ENCODE peak calls at places on chromosomes 12 and 14, in four cellular contexts. J is foreskin keratinocyte, H is kidney epithelial cell, W is PC-3. R is an unnamed sample.

GRCh38 chr12:6384499-6385436 is 806 bp downstream of the LTBR start:
- DNase-seq in H (no peak), W (no peak), J (no peak), R (no peak)

GRCh38 chr14:67526676-67527459 is 6.2 kb upstream of the PLEKHH1 start:
- DNase-seq in H (no peak), J (peak; percentile 50), W (peak; percentile 63), R (peak; percentile 44)

GRCh38 chr12:21940972-21941521 is at the start of gene ABCC9:
- DNase-seq in H (no peak), J (peak; percentile 13), W (no peak), R (no peak)

GRCh38 chr14:59490756-59491155 is 6.4 kb downstream of the JKAMP start:
- DNase-seq in W (no peak), J (no peak), H (no peak), R (no peak)

GRCh38 chr12:22234561-22234960 is 99.9 kb downstream of the ST8SIA1 start:
- DNase-seq in H (no peak), J (peak; percentile 52), W (no peak), R (no peak)

GRCh38 chr12:113310489-113310888 is 24.4 kb downstream of the SLC8B1 start:
- DNase-seq in J (no peak), H (no peak), W (peak; percentile 51), R (no peak)

GRCh38 chr12:132695431-132695830 is 8.0 kb downstream of the PXMP2 start:
- DNase-seq in W (no peak), H (no peak), J (no peak), R (no peak)

GRCh38 chr12:66399626-66399931 is 97.3 kb downstream of the HELB start:
- DNase-seq in H (no peak), J (no peak), W (no peak), R (no peak)

GRCh38 chr14:65387628-65388027 is 24.9 kb upstream of the FUT8 start:
- DNase-seq in W (no peak), H (no peak), J (no peak), R (no peak)

GRCh38 chr12:71771069-71771468 is 16.4 kb downstream of the RAB21 start:
- DNase-seq in W (no peak), H (no peak), J (no peak), R (no peak)
- H3K27me3 ChIP-seq in W (no peaks in the 10 kb centered on the region), H (no peaks in the 10 kb centered on the region), J (no peaks in the 10 kb centered on the region), R (no peaks in the 10 kb centered on the region)

GRCh38 chr12:92473564-92473963 is 229.2 kb upstream of the PLEKHG7 start:
- DNase-seq in W (no peak), J (no peak), H (no peak), R (no peak)
- TF ChIP-seq CTCF in W (no peak), J (no peak), H (no peak), R (no peak)

DNA sequence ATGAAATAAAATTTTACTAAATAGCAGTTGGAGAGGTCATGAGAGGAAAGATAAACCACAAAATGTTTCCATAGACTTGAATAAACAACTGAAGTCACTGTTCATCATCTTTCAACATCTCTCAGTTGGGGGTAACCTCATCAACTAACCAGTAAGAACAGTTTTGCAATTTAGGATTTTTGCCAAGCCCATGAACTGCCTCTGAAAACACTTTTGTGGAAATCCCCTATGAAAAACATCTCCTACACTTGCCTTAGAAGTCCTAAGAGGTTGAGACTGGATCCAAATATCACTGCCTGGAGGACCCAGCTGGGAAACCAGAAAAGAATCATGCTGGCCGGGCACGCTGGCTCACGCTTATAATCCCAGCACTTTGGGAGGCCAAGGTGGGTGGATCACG is 273.1 kb downstream of the C12orf50 start:
- DNase-seq in J (peak; percentile 7), W (peak; percentile 44), H (peak; percentile 84), R (no peak)
- H3K27me3 ChIP-seq in J (no peaks in the 10 kb centered on the region), W (no peaks in the 10 kb centered on the region), H (no peaks in the 10 kb centered on the region), R (no peaks in the 10 kb centered on the region)

GRCh38 chr14:77761205-77761931 is 412 bp upstream of the SNW1 start:
- DNase-seq in J (no peak), H (no peak), W (peak; percentile 39), R (peak; percentile 47)
- TF ChIP-seq CTCF in J (peak; percentile 43), H (peak; percentile 35), W (peak; percentile 61), R (peak; percentile 61)

GRCh38 chr12:54015210-54015931 is 6.6 kb downstream of the HOXC8 start:
- DNase-seq in H (no peak), J (no peak), W (no peak), R (no peak)
- H3K27me3 ChIP-seq in H (peaks cover 18% of the 10 kb centered on the region), J (no peaks in the 10 kb centered on the region), W (no peaks in the 10 kb centered on the region), R (no peaks in the 10 kb centered on the region)

GRCh38 chr12:96698521-96698920 is 208.5 kb upstream of the NEDD1 start:
- DNase-seq in J (no peak), H (no peak), W (peak; percentile 18), R (no peak)
- TF ChIP-seq CTCF in J (peak; percentile 15), H (no peak), W (peak; percentile 50), R (no peak)

GRCh38 chr12:45336331-45336730 is 120.4 kb downstream of the ANO6 start:
- DNase-seq in J (peak; percentile 90), H (peak; percentile 86), W (peak; percentile 46), R (no peak)
- H3K27me3 ChIP-seq in J (no peaks in the 10 kb centered on the region), H (no peaks in the 10 kb centered on the region), W (no peaks in the 10 kb centered on the region), R (no peaks in the 10 kb centered on the region)